ENCODE peak calls at places on chromosomes 12 and 14, in nine cellular contexts. T is MM.1S, D is mesothelial cell of epicardium, S is NCI-H510A treated with DMSO at 0.1 percent for 48 hours, B is nephron progenitor cell, Y is hypothalamus, F is endodermal cell, P is OCI-LY7, N is immature natural killer cell. G is an unnamed sample.
A peak's percentile ranks its signal among the peaks of the same experiment; 100 is the strongest.

GRCh38 chr14:91415794-91416743 is 1.6 kb downstream of the CCDC88C start:
- DNase-seq in T (peak; percentile 81), D (no peak), S (peak; percentile 84), B (no peak), Y (no peak), F (peak; percentile 50), P (peak; percentile 90), N (peak; percentile 83), G (peak; percentile 54)

GRCh38 chr14:77342726-77343397 is 22.0 kb downstream of the GSTZ1 start:
- DNase-seq in T (no peak), D (no peak), S (no peak), B (no peak), Y (no peak), F (peak; percentile 64), P (no peak), N (no peak), G (no peak)

GRCh38 chr14:95514131-95515079 is 2.0 kb downstream of the SYNE3 start:
- DNase-seq in T (peak; percentile 45), D (no peak), S (peak; percentile 68), B (no peak), Y (no peak), F (peak; percentile 88), P (no peak), N (no peak), G (peak; percentile 93)

GRCh38 chr12:6278439-6279255 is 31.8 kb upstream of the PLEKHG6 start:
- DNase-seq in T (peak; percentile 75), D (peak; percentile 94), S (no peak), B (peak; percentile 89), Y (peak; percentile 27), F (peak; percentile 98), P (peak; percentile 75), N (peak; percentile 85), G (peak; percentile 72)

GRCh38 chr14:102050625-102051024 is 36.2 kb downstream of the HSP90AA1 start:
- DNase-seq in T (no peak), D (no peak), S (no peak), B (peak; percentile 42), Y (no peak), F (no peak), P (no peak), N (no peak), G (no peak)

GRCh38 chr12:3904999-3905398 is 31.8 kb upstream of the PARP11 start:
- DNase-seq in T (no peak), D (no peak), S (no peak), B (no peak), Y (no peak), F (no peak), P (no peak), N (no peak), G (no peak)

GRCh38 chr12:88756917-88757316 is 176.6 kb upstream of the KITLG start:
- DNase-seq in T (no peak), D (no peak), S (no peak), B (no peak), Y (no peak), F (no peak), P (no peak), N (no peak), G (no peak)

GRCh38 chr14:59190372-59190771 is 1.9 kb downstream of the DAAM1 start:
- DNase-seq in T (no peak), D (no peak), S (peak; percentile 72), B (peak; percentile 21), Y (no peak), F (peak; percentile 81), P (peak; percentile 48), N (no peak), G (no peak)

GRCh38 chr14:99728981-99729451 is 44.9 kb downstream of the CYP46A1 start:
- DNase-seq in T (no peak), D (no peak), S (no peak), B (no peak), Y (no peak), F (peak; percentile 39), P (no peak), N (no peak), G (no peak)

GRCh38 chr12:95547522-95548055 is 3.7 kb downstream of the USP44 start:
- DNase-seq in T (no peak), D (no peak), S (no peak), B (no peak), Y (no peak), F (peak; percentile 82), P (peak; percentile 32), N (no peak), G (no peak)

GRCh38 chr12:86801439-86801838 is 545.2 kb upstream of the MGAT4C start:
- DNase-seq in T (no peak), D (no peak), S (no peak), B (no peak), Y (no peak), F (no peak), P (no peak), N (no peak), G (no peak)

GRCh38 chr12:2161478-2161877 is 108.7 kb downstream of the CACNA1C start:
- DNase-seq in T (no peak), D (no peak), S (no peak), B (no peak), Y (no peak), F (no peak), P (no peak), N (no peak), G (no peak)

GRCh38 chr12:31322651-31323248 is 3.2 kb downstream of the SINHCAF start:
- DNase-seq in T (no peak), D (no peak), S (no peak), B (no peak), Y (no peak), F (peak; percentile 66), P (no peak), N (no peak), G (no peak)

GRCh38 chr14:51396222-51396815 is 156.3 kb downstream of the TMX1 start:
- DNase-seq in T (no peak), D (no peak), S (no peak), B (no peak), Y (no peak), F (no peak), P (no peak), N (no peak), G (no peak)

GRCh38 chr14:32472081-32472480 is 143.0 kb downstream of the AKAP6 start:
- DNase-seq in T (no peak), D (no peak), S (no peak), B (no peak), Y (no peak), F (no peak), P (no peak), N (no peak), G (no peak)

GRCh38 chr14:103529383-103530365 is 678 bp downstream of the TRMT61A start:
- DNase-seq in T (no peak), D (no peak), S (no peak), B (no peak), Y (no peak), F (no peak), P (no peak), N (no peak), G (no peak)

GRCh38 chr12:130870442-130871285 is 1.2 kb upstream of the RAN start:
- DNase-seq in T (peak; percentile 59), D (peak; percentile 61), S (peak; percentile 87), B (peak; percentile 28), Y (peak; percentile 30), F (peak; percentile 94), P (peak; percentile 95), N (peak; percentile 64), G (peak; percentile 36)

GRCh38 chr14:49863483-49864262 is 11.1 kb upstream of the NEMF start:
- DNase-seq in T (no peak), D (no peak), S (no peak), B (no peak), Y (no peak), F (no peak), P (peak; percentile 74), N (peak; percentile 43), G (no peak)

GRCh38 chr12:50615534-50616296 is 110.9 kb downstream of the DIP2B start:
- DNase-seq in T (no peak), D (no peak), S (no peak), B (no peak), Y (no peak), F (peak; percentile 34), P (no peak), N (no peak), G (no peak)

GRCh38 chr14:33842299-33842698 is 108.6 kb downstream of the EGLN3 start:
- DNase-seq in T (no peak), D (no peak), S (no peak), B (no peak), Y (no peak), F (no peak), P (no peak), N (no peak), G (peak; percentile 63)

GRCh38 chr12:132596016-132596415 is 14.4 kb downstream of the LRCOL1 start:
- DNase-seq in T (no peak), D (no peak), S (no peak), B (no peak), Y (no peak), F (peak; percentile 66), P (no peak), N (no peak), G (no peak)

G was measured in NCI-H345.